ENCODE peak calls at places on chromosomes 13 and 19, in eight cellular contexts. E is Calu3, J is adrenal gland, N is NCI-H226, D is HS-5, V is activated B cell treated with CpG ODN at 0.5 μM for 24 hours, M is Peyer's patch, Q is nephron progenitor cell. T is an unnamed sample.

GRCh38 chr13:78772933-78773332 is 114.0 kb upstream of the OBI1 start:
- DNase-seq in E (no peak), J (no peak), N (no peak), D (no peak), V (no peak), M (no peak), Q (no peak), T (no peak)

GRCh38 chr13:99656843-99657506 is 155.7 kb downstream of the TM9SF2 start:
- DNase-seq in E (no peak), J (no peak), N (no peak), D (no peak), V (no peak), M (no peak), Q (no peak), T (no peak)

GRCh38 chr19:28582807-28583206 is 630.1 kb downstream of the UQCRFS1 start:
- DNase-seq in E (no peak), J (no peak), N (no peak), D (no peak), V (no peak), M (no peak), Q (no peak), T (no peak)

GRCh38 chr13:64675256-64675892 is 2554.8 kb downstream of the PCDH9 start:
- DNase-seq in E (no peak), J (no peak), N (peak; percentile 80), D (peak; percentile 69), V (no peak), M (no peak), Q (no peak), T (no peak)

GRCh38 chr13:31150315-31150985 is 11.3 kb downstream of the HSPH1 start:
- DNase-seq in E (no peak), J (no peak), N (no peak), D (no peak), V (no peak), M (no peak), Q (no peak), T (no peak)

GRCh38 chr19:6723738-6724137 is 3.3 kb upstream of the C3 start:
- DNase-seq in E (no peak), J (no peak), N (no peak), D (no peak), V (no peak), M (no peak), Q (no peak), T (no peak)

GRCh38 chr19:40497214-40497613 is 30.4 kb downstream of the SPTBN4 start:
- DNase-seq in E (no peak), J (no peak), N (no peak), D (no peak), V (no peak), M (no peak), Q (no peak), T (no peak)

GRCh38 chr13:85254641-85255040 is 544.6 kb downstream of the SLITRK6 start:
- DNase-seq in E (no peak), J (no peak), N (no peak), D (no peak), V (no peak), M (no peak), Q (no peak), T (no peak)

GRCh38 chr13:47036291-47037008 is 139.6 kb upstream of the HTR2A start:
- DNase-seq in E (peak; percentile 11), J (no peak), N (no peak), D (no peak), V (no peak), M (no peak), Q (no peak), T (no peak)

GRCh38 chr19:16232568-16232967 is 34.9 kb downstream of the AP1M1 start:
- DNase-seq in E (no peak), J (no peak), N (no peak), D (no peak), V (no peak), M (no peak), Q (no peak), T (no peak)

GRCh38 chr13:29260684-29261083 is 334.8 kb downstream of the SLC7A1 start:
- DNase-seq in E (no peak), J (no peak), N (no peak), D (no peak), V (no peak), M (no peak), Q (no peak), T (no peak)

GRCh38 chr13:34017231-34017630 is 199.3 kb downstream of the RFC3 start:
- DNase-seq in E (no peak), J (no peak), N (peak; percentile 39), D (no peak), V (no peak), M (no peak), Q (no peak), T (no peak)

GRCh38 chr19:46191972-46192371 is 37.6 kb upstream of the IGFL1 start:
- DNase-seq in E (no peak), J (no peak), N (no peak), D (no peak), V (no peak), M (no peak), Q (no peak), T (no peak)

GRCh38 chr13:28100149-28101121 is at the start of gene FLT3:
- DNase-seq in E (peak; percentile 38), J (no peak), N (peak; percentile 79), D (no peak), V (peak; percentile 48), M (no peak), Q (peak; percentile 75), T (no peak)

GRCh38 chr13:27981006-27981708 is 7.3 kb downstream of the URAD start:
- DNase-seq in E (no peak), J (no peak), N (no peak), D (no peak), V (no peak), M (no peak), Q (no peak), T (no peak)

GRCh38 chr13:39777527-39778061 is 122.1 kb downstream of the COG6 start:
- DNase-seq in E (peak; percentile 24), J (no peak), N (peak; percentile 56), D (peak; percentile 56), V (no peak), M (no peak), Q (no peak), T (no peak)

GRCh38 chr13:34155931-34156607 is 338.1 kb downstream of the RFC3 start:
- DNase-seq in E (no peak), J (peak; percentile 65), N (peak; percentile 61), D (no peak), V (no peak), M (no peak), Q (no peak), T (no peak)

GRCh38 chr13:23289917-23290357 is 109.2 kb downstream of the SGCG start:
- DNase-seq in E (no peak), J (no peak), N (peak; percentile 79), D (no peak), V (no peak), M (no peak), Q (no peak), T (no peak)

GRCh38 chr19:20964798-20965197 is 41.7 kb downstream of the ZNF85 start:
- DNase-seq in E (no peak), J (no peak), N (no peak), D (no peak), V (no peak), M (no peak), Q (no peak), T (no peak)

GRCh38 chr19:608155-609000 is 18.7 kb downstream of the HCN2 start:
- DNase-seq in E (no peak), J (no peak), N (no peak), D (no peak), V (no peak), M (no peak), Q (no peak), T (no peak)

GRCh38 chr19:3248728-3249315 is 24.4 kb downstream of the CELF5 start:
- DNase-seq in E (no peak), J (no peak), N (no peak), D (no peak), V (no peak), M (no peak), Q (no peak), T (no peak)

GRCh38 chr19:13717194-13717643 is 47.1 kb upstream of the MRI1 start:
- DNase-seq in E (no peak), J (no peak), N (no peak), D (no peak), V (no peak), M (no peak), Q (no peak), T (peak; percentile 65)

GRCh38 chr13:111093136-111093535 is 22.0 kb upstream of the ARHGEF7 start:
- DNase-seq in E (no peak), J (no peak), N (no peak), D (no peak), V (no peak), M (no peak), Q (no peak), T (no peak)

GRCh38 chr13:110017379-110017778 is 231.0 kb upstream of the IRS2 start:
- DNase-seq in E (peak; percentile 9), J (no peak), N (peak; percentile 96), D (peak; percentile 61), V (no peak), M (no peak), Q (no peak), T (no peak)

GRCh38 chr19:6402834-6403608 is 10.1 kb upstream of the GTF2F1 start:
- DNase-seq in E (no peak), J (peak; percentile 88), N (no peak), D (no peak), V (no peak), M (peak; percentile 86), Q (peak; percentile 27), T (no peak)

GRCh38 chr13:34255695-34256094 is 437.7 kb downstream of the RFC3 start:
- DNase-seq in E (no peak), J (no peak), N (no peak), D (no peak), V (no peak), M (no peak), Q (no peak), T (no peak)

GRCh38 chr19:39696418-39696817 is 7.9 kb upstream of the LGALS14 start:
- DNase-seq in E (no peak), J (no peak), N (no peak), D (no peak), V (no peak), M (no peak), Q (no peak), T (no peak)

GRCh38 chr19:2048104-2048958 is 2.7 kb downstream of the MKNK2 start:
- DNase-seq in E (no peak), J (no peak), N (no peak), D (no peak), V (no peak), M (peak; percentile 59), Q (no peak), T (no peak)

GRCh38 chr13:51499841-51500240 is 47.0 kb upstream of the INTS6 start:
- DNase-seq in E (no peak), J (no peak), N (no peak), D (no peak), V (no peak), M (no peak), Q (no peak), T (no peak)

GRCh38 chr13:59016250-59016649 is 1147.5 kb downstream of the DIAPH3 start:
- DNase-seq in E (no peak), J (no peak), N (no peak), D (no peak), V (no peak), M (no peak), Q (no peak), T (no peak)

GRCh38 chr13:52428295-52428694 is 22.1 kb downstream of the VPS36 start:
- DNase-seq in E (peak; percentile 11), J (no peak), N (peak; percentile 72), D (no peak), V (no peak), M (no peak), Q (no peak), T (peak; percentile 84)

GRCh38 chr13:73300718-73301425 is 242.1 kb downstream of the KLF5 start:
- DNase-seq in E (no peak), J (no peak), N (no peak), D (no peak), V (no peak), M (no peak), Q (no peak), T (no peak)

GRCh38 chr19:32896516-32897214 is 27.1 kb upstream of the SLC7A9 start:
- DNase-seq in E (no peak), J (no peak), N (no peak), D (no peak), V (no peak), M (no peak), Q (no peak), T (no peak)

GRCh38 chr13:110128546-110128945 is 178.4 kb downstream of the COL4A1 start:
- DNase-seq in E (no peak), J (no peak), N (no peak), D (no peak), V (no peak), M (no peak), Q (no peak), T (no peak)